ENCODE peak calls at places on chromosomes 1 and 21, in four cellular contexts. B, L, W and Y are unnamed samples.

GRCh38 chr1:116504308-116505156 is 66.3 kb downstream of the CD58 start:
- DNase-seq in W (peak; percentile 73), L (peak; percentile 86), B (peak; percentile 81), Y (peak; percentile 51)

GRCh38 chr1:7576946-7577657 is 194.0 kb upstream of the VAMP3 start:
- DNase-seq in W (no peak), L (no peak), B (peak; percentile 27), Y (no peak)

GRCh38 chr1:220325306-220325995 is 53.2 kb upstream of the RAB3GAP2 start:
- DNase-seq in W (no peak), B (no peak), L (no peak), Y (no peak)

GRCh38 chr21:32256873-32257620 is 21.8 kb downstream of the MIS18A start:
- DNase-seq in B (peak; percentile 96), L (no peak), W (no peak), Y (no peak)

GRCh38 chr21:46354518-46354917 is 30.6 kb downstream of the PCNT start:
- DNase-seq in B (no peak), L (no peak), W (no peak), Y (no peak)

GRCh38 chr1:153404768-153405167 is 11.6 kb upstream of the S100A7A start:
- DNase-seq in L (peak; percentile 41), W (no peak), B (no peak), Y (no peak)

GRCh38 chr1:56139786-56140185 is 439.6 kb downstream of the PLPP3 start:
- DNase-seq in L (no peak), W (no peak), B (no peak), Y (no peak)

GRCh38 chr21:33968082-33968997 is 52.7 kb upstream of the ATP5PO start:
- DNase-seq in W (no peak), L (no peak), B (peak; percentile 61), Y (no peak)

GRCh38 chr1:175402336-175402735 is 209.8 kb upstream of the KIAA0040 start:
- DNase-seq in W (no peak), B (no peak), L (no peak), Y (no peak)